ENCODE peak calls at places on chromosomes 12 and 14, in four cellular contexts. I is GM12878, T is HepG2, Q is K562. V is an unnamed sample.

GRCh38 chr14:32203928-32204357 is 874 bp upstream of the RNU6-8 start:
- DNase-seq in T (peak), I (no peak), Q (no peak), V (no peak)

GRCh38 chr14:72906316-72906715 is 12.4 kb upstream of the DPF3 start:
- DNase-seq in Q (no peak), I (no peak), T (no peak), V (peak)

GRCh38 chr12:100794441-100795192 is at the start of gene ANO4:
- DNase-seq in Q (no peak), T (no peak), I (no peak), V (peak)

GRCh38 chr12:32502693-32503510 is 103.5 kb downstream of the FGD4 start:
- DNase-seq in Q (no peak), T (no peak), I (no peak), V (peak)

GRCh38 chr14:96413526-96413925 is 21.6 kb downstream of the AK7 start:
- DNase-seq in I (no peak), Q (no peak), T (no peak), V (no peak)

GRCh38 chr12:8078916-8079315 is 3.2 kb upstream of the NECAP1 start:
- DNase-seq in I (no peak), Q (no peak), T (no peak), V (no peak)

GRCh38 chr12:67562513-67563287 is 85.8 kb upstream of the DYRK2 start:
- DNase-seq in T (no peak), I (no peak), Q (no peak), V (no peak)

GRCh38 chr12:94205738-94206310 is 57.4 kb downstream of the PLXNC1 start:
- DNase-seq in Q (no peak), T (no peak), I (no peak), V (no peak)

GRCh38 chr12:30694412-30694955 is 1.2 kb downstream of the IPO8 start:
- DNase-seq in Q (no peak), I (no peak), T (no peak), V (peak)

GRCh38 chr12:9699898-9700605 is 30.5 kb downstream of the CLEC2D start:
- DNase-seq in T (no peak), I (no peak), Q (no peak), V (peak)

GRCh38 chr12:94980577-94980976 is 22.9 kb downstream of the NDUFA12 start:
- DNase-seq in T (no peak), I (no peak), Q (no peak), V (peak)

GRCh38 chr12:111435661-111436201 is 30.0 kb downstream of the SH2B3 start:
- DNase-seq in T (no peak), Q (no peak), I (no peak), V (no peak)

GRCh38 chr12:6953417-6954315 is 2.5 kb downstream of the PTPN6 start:
- DNase-seq in Q (no peak), T (no peak), I (peak), V (no peak)

GRCh38 chr14:61471297-61471980 is 150.1 kb downstream of the PRKCH start:
- DNase-seq in I (no peak), T (no peak), Q (no peak), V (no peak)

GRCh38 chr12:111298583-111299436 is 70.1 kb downstream of the PHETA1 start:
- DNase-seq in I (no peak), T (peak), Q (peak), V (peak)

GRCh38 chr14:91374897-91375747 is 42.5 kb downstream of the CCDC88C start:
- DNase-seq in I (no peak), Q (no peak), T (no peak), V (no peak)

GRCh38 chr14:58362798-58363412 is 32.8 kb upstream of the TOMM20L start:
- DNase-seq in I (no peak), Q (no peak), T (peak), V (peak)

GRCh38 chr12:6883252-6883651 is 10.1 kb upstream of the SPSB2 start:
- DNase-seq in I (no peak), T (no peak), Q (no peak), V (no peak)

GRCh38 chr14:35480119-35480769 is 53.7 kb upstream of the INSM2 start:
- DNase-seq in Q (no peak), I (peak), T (no peak), V (peak)

GRCh38 chr14:65250162-65250495 is 147.8 kb upstream of the MAX start:
- DNase-seq in Q (no peak), T (no peak), I (no peak), V (no peak)
- TF ChIP-seq CTCF in Q (no peak), T (no peak), I (no peak), V (no peak)

DNA sequence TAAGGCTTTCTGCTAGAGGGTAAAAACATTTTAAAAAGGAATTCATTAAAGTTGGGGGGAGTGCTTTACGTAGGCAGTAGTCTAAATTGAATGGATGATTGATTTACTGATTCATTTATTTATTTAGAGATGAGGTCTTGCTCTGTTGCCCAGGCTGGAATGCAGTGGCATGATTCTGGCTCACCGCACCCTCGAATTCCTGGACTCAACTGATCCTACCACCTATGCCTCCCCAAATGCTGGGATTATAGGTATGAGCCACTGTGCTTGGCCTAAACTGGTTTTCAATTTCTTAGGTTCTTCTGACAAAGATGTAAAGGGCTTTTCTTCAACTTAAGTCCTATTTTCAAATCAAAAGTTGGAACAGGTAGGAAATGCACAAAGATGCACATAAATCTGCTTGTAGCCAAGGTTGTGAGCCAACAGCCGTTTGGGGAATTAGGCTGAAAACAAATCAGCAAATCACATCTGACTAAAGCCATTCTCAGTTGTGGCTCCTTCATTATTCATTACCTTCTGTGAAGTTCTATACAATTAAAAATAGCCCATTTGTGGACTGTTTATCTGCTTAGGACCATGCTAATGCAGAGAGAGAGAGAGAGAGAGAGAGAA is 218.0 kb downstream of the PPM1H start:
- DNase-seq in I (no peak), Q (no peak), T (no peak), V (no peak)
- TF ChIP-seq MXI1 in I (no peak), Q (no peak), T (no peak), V (no peak)

GRCh38 chr14:77058785-77059184 is 30.3 kb upstream of the IRF2BPL start:
- DNase-seq in T (no peak), Q (no peak), I (no peak), V (no peak)

GRCh38 chr14:77058082-77058481 is 29.6 kb upstream of the IRF2BPL start:
- DNase-seq in T (no peak), I (no peak), Q (no peak), V (no peak)

GRCh38 chr14:77053046-77053841 is 24.7 kb upstream of the IRF2BPL start:
- DNase-seq in Q (peak), T (peak), I (no peak), V (peak)

GRCh38 chr14:77059276-77059934 is 30.9 kb upstream of the IRF2BPL start:
- DNase-seq in Q (peak), I (no peak), T (peak), V (peak)

GRCh38 chr14:77055981-77056380 is 27.5 kb upstream of the IRF2BPL start:
- DNase-seq in I (no peak), Q (no peak), T (no peak), V (no peak)
- TF ChIP-seq CTCF in I (no peak), Q (no peak), T (no peak), V (no peak)

GRCh38 chr14:104872469-104873341 is 7.6 kb downstream of the CEP170B start:
- DNase-seq in Q (no peak), I (no peak), T (no peak), V (peak)
- TF ChIP-seq MXI1 in Q (no peak), I (no peak), T (no peak), V (no peak)

GRCh38 chr12:96233941-96234461 is 39.8 kb downstream of the ELK3 start:
- DNase-seq in T (no peak), Q (no peak), I (no peak), V (peak)
- TF ChIP-seq CTCF in T (no peak), Q (no peak), I (no peak), V (no peak)

GRCh38 chr12:128069359-128069997 is 197.5 kb upstream of the TMEM132C start:
- DNase-seq in Q (peak), T (peak), I (no peak), V (peak)
- TF ChIP-seq MXI1 in Q (no peak), T (no peak), I (no peak), V (no peak)

GRCh38 chr14:50000215-50001145 is 107.6 kb downstream of the ARF6 start:
- DNase-seq in T (peak), Q (no peak), I (no peak), V (peak)
- TF ChIP-seq CTCF in T (no peak), Q (no peak), I (no peak), V (no peak)

DNA sequence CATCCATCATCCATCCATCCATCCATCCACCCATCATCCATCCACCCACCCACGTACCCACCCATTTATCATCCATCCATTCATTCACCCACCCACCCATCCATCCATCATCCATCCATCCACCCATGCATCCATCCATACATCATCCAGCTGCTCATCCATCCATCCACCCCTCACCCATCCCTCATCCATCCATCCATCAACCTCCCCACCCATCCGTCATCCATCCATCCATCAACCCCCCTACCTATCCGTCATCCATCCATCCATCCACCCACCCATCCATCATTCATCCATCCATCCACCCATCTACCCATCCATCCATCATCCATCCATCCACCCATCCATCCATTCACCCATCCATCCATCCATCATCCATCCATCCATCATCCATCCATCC is 306.2 kb upstream of the SFSWAP start:
- DNase-seq in T (no peak), I (no peak), Q (no peak), V (no peak)
- TF ChIP-seq MXI1 in T (no peak), I (no peak), Q (no peak), V (no peak)

GRCh38 chr14:24215495-24216344 is at the start of gene MDP1:
- DNase-seq in I (peak), T (peak), Q (peak), V (peak)
- TF ChIP-seq CTCF in I (peak), T (peak), Q (peak), V (peak)

V was measured in IMR-90.